ENCODE peak calls at places on chromosome 7, in six cellular contexts. One of them, this sample, is unnamed.

GRCh38 chr7:85730016-85730415 is 543.2 kb upstream of the SEMA3D start:
- DNase-seq in T-helper 22 cell: no peak
- DNase-seq in renal cortical epithelial cell: no peak
- DNase-seq in transverse colon: peak; percentile 22
- DNase-seq in stimulated activated CD4-positive, alpha-beta T cell treated with anti-CD3 and anti-CD28 coated beads, Interleukin-1b, Interleukin-23, amount 100 ng/mL, for 24 hours: no peak
- DNase-seq in M059J: no peak
- DNase-seq in this sample: no peak

GRCh38 chr7:43872401-43873165 is 3.3 kb upstream of the MRPS24 start:
- DNase-seq in T-helper 22 cell: no peak
- DNase-seq in renal cortical epithelial cell: peak; percentile 75
- DNase-seq in transverse colon: peak; percentile 63
- DNase-seq in stimulated activated CD4-positive, alpha-beta T cell treated with anti-CD3 and anti-CD28 coated beads, Interleukin-1b, Interleukin-23, amount 100 ng/mL, for 24 hours: no peak
- DNase-seq in M059J: peak; percentile 97
- DNase-seq in this sample: no peak

GRCh38 chr7:158655507-158655906 is 49.1 kb downstream of the NCAPG2 start:
- DNase-seq in T-helper 22 cell: no peak
- DNase-seq in renal cortical epithelial cell: no peak
- DNase-seq in transverse colon: no peak
- DNase-seq in stimulated activated CD4-positive, alpha-beta T cell treated with anti-CD3 and anti-CD28 coated beads, Interleukin-1b, Interleukin-23, amount 100 ng/mL, for 24 hours: no peak
- DNase-seq in M059J: no peak
- DNase-seq in this sample: no peak

GRCh38 chr7:141231018-141231792 is 157.3 kb downstream of the TMEM178B start:
- DNase-seq in T-helper 22 cell: no peak
- DNase-seq in renal cortical epithelial cell: peak; percentile 46
- DNase-seq in transverse colon: no peak
- DNase-seq in stimulated activated CD4-positive, alpha-beta T cell treated with anti-CD3 and anti-CD28 coated beads, Interleukin-1b, Interleukin-23, amount 100 ng/mL, for 24 hours: no peak
- DNase-seq in M059J: peak; percentile 71
- DNase-seq in this sample: no peak

GRCh38 chr7:29612596-29612995 is 49.0 kb downstream of the PRR15 start:
- DNase-seq in T-helper 22 cell: no peak
- DNase-seq in renal cortical epithelial cell: no peak
- DNase-seq in transverse colon: no peak
- DNase-seq in stimulated activated CD4-positive, alpha-beta T cell treated with anti-CD3 and anti-CD28 coated beads, Interleukin-1b, Interleukin-23, amount 100 ng/mL, for 24 hours: no peak
- DNase-seq in M059J: peak; percentile 71
- DNase-seq in this sample: no peak

GRCh38 chr7:138023618-138024333 is 21.9 kb upstream of the CREB3L2 start:
- DNase-seq in T-helper 22 cell: no peak
- DNase-seq in renal cortical epithelial cell: peak; percentile 64
- DNase-seq in transverse colon: no peak
- DNase-seq in stimulated activated CD4-positive, alpha-beta T cell treated with anti-CD3 and anti-CD28 coated beads, Interleukin-1b, Interleukin-23, amount 100 ng/mL, for 24 hours: no peak
- DNase-seq in M059J: no peak
- DNase-seq in this sample: no peak

GRCh38 chr7:46681865-46682503 is 760.9 kb upstream of the IGFBP3 start:
- DNase-seq in T-helper 22 cell: no peak
- DNase-seq in renal cortical epithelial cell: no peak
- DNase-seq in transverse colon: no peak
- DNase-seq in stimulated activated CD4-positive, alpha-beta T cell treated with anti-CD3 and anti-CD28 coated beads, Interleukin-1b, Interleukin-23, amount 100 ng/mL, for 24 hours: no peak
- DNase-seq in M059J: peak; percentile 49
- DNase-seq in this sample: no peak

GRCh38 chr7:111076205-111076604 is 14.7 kb upstream of the LRRN3 start:
- DNase-seq in T-helper 22 cell: no peak
- DNase-seq in renal cortical epithelial cell: peak; percentile 48
- DNase-seq in transverse colon: no peak
- DNase-seq in stimulated activated CD4-positive, alpha-beta T cell treated with anti-CD3 and anti-CD28 coated beads, Interleukin-1b, Interleukin-23, amount 100 ng/mL, for 24 hours: no peak
- DNase-seq in M059J: peak; percentile 79
- DNase-seq in this sample: no peak

GRCh38 chr7:92973964-92974363 is 137.6 kb upstream of the CDK6 start:
- DNase-seq in T-helper 22 cell: no peak
- DNase-seq in renal cortical epithelial cell: no peak
- DNase-seq in transverse colon: no peak
- DNase-seq in stimulated activated CD4-positive, alpha-beta T cell treated with anti-CD3 and anti-CD28 coated beads, Interleukin-1b, Interleukin-23, amount 100 ng/mL, for 24 hours: no peak
- DNase-seq in M059J: peak; percentile 20
- DNase-seq in this sample: no peak

GRCh38 chr7:51298912-51299311 is 17.7 kb downstream of the COBL start:
- DNase-seq in T-helper 22 cell: no peak
- DNase-seq in renal cortical epithelial cell: no peak
- DNase-seq in transverse colon: no peak
- DNase-seq in stimulated activated CD4-positive, alpha-beta T cell treated with anti-CD3 and anti-CD28 coated beads, Interleukin-1b, Interleukin-23, amount 100 ng/mL, for 24 hours: no peak
- DNase-seq in M059J: no peak
- DNase-seq in this sample: no peak

GRCh38 chr7:156665101-156665500 is 24.5 kb downstream of the RNF32 start:
- DNase-seq in T-helper 22 cell: no peak
- DNase-seq in renal cortical epithelial cell: no peak
- DNase-seq in transverse colon: no peak
- DNase-seq in stimulated activated CD4-positive, alpha-beta T cell treated with anti-CD3 and anti-CD28 coated beads, Interleukin-1b, Interleukin-23, amount 100 ng/mL, for 24 hours: no peak
- DNase-seq in M059J: no peak
- DNase-seq in this sample: no peak

This sample was measured in T-helper 17 cell.